ENCODE peak calls at places on chromosome 3, in seven cellular contexts. R, F, N, D, V, T and Z are unnamed samples.
A peak's percentile ranks its signal among the peaks of the same experiment; 100 is the strongest.

GRCh38 chr3:126137490-126138130 is 42.8 kb downstream of the ALDH1L1 start:
- DNase-seq in R (no peak), F (no peak), N (no peak), D (no peak), V (no peak), T (no peak), Z (no peak)

GRCh38 chr3:16739416-16740091 is 134.3 kb upstream of the DAZL start:
- DNase-seq in R (no peak), F (no peak), N (no peak), D (no peak), V (no peak), T (peak; percentile 66), Z (peak; percentile 61)

GRCh38 chr3:151460774-151461450 is at the start of gene IGSF10:
- DNase-seq in R (no peak), F (no peak), N (peak; percentile 14), D (no peak), V (no peak), T (no peak), Z (no peak)

GRCh38 chr3:129441782-129442181 is 1.8 kb downstream of the IFT122 start:
- DNase-seq in R (no peak), F (no peak), N (peak; percentile 44), D (no peak), V (no peak), T (peak; percentile 60), Z (peak; percentile 30)

GRCh38 chr3:66093981-66094380 is 55.3 kb upstream of the MAGI1 start:
- DNase-seq in R (no peak), F (no peak), N (no peak), D (no peak), V (no peak), T (no peak), Z (no peak)

GRCh38 chr3:152444029-152444641 is 175.4 kb downstream of the MBNL1 start:
- DNase-seq in R (no peak), F (peak; percentile 6), N (no peak), D (no peak), V (no peak), T (peak; percentile 86), Z (peak; percentile 49)

GRCh38 chr3:17399586-17399985 is 342.8 kb downstream of the TBC1D5 start:
- DNase-seq in R (no peak), F (no peak), N (no peak), D (no peak), V (no peak), T (no peak), Z (no peak)

GRCh38 chr3:38040400-38040799 is 1.4 kb downstream of the DLEC1 start:
- DNase-seq in R (no peak), F (no peak), N (no peak), D (no peak), V (no peak), T (no peak), Z (no peak)

GRCh38 chr3:104291878-104292277 is 1074.8 kb upstream of the ALCAM start:
- DNase-seq in R (no peak), F (no peak), N (no peak), D (no peak), V (no peak), T (peak; percentile 5), Z (no peak)

GRCh38 chr3:191340976-191341375 is 10.7 kb upstream of the UTS2B start:
- DNase-seq in R (no peak), F (no peak), N (no peak), D (no peak), V (no peak), T (no peak), Z (no peak)

GRCh38 chr3:66692751-66693140 is 191.9 kb upstream of the LRIG1 start:
- DNase-seq in R (no peak), F (no peak), N (no peak), D (no peak), V (no peak), T (no peak), Z (no peak)

GRCh38 chr3:188544012-188544411 is 390.1 kb downstream of the LPP start:
- DNase-seq in R (no peak), F (no peak), N (no peak), D (no peak), V (no peak), T (no peak), Z (no peak)

GRCh38 chr3:41304603-41305002 is 105.3 kb downstream of the CTNNB1 start:
- DNase-seq in R (no peak), F (no peak), N (peak; percentile 30), D (no peak), V (no peak), T (peak; percentile 44), Z (no peak)

GRCh38 chr3:32569540-32570425 is 875 bp downstream of the DYNC1LI1 start:
- DNase-seq in R (peak; percentile 53), F (no peak), N (peak; percentile 43), D (peak; percentile 33), V (peak; percentile 48), T (peak; percentile 44), Z (peak; percentile 41)

GRCh38 chr3:5168110-5168509 is 19.4 kb upstream of the EDEM1 start:
- DNase-seq in R (no peak), F (no peak), N (no peak), D (no peak), V (no peak), T (no peak), Z (no peak)

GRCh38 chr3:186815490-186815889 is 9.2 kb upstream of the RFC4 start:
- DNase-seq in R (no peak), F (no peak), N (no peak), D (no peak), V (no peak), T (peak; percentile 81), Z (peak; percentile 34)

GRCh38 chr3:154244644-154245043 is 79.6 kb downstream of the DHX36 start:
- DNase-seq in R (no peak), F (no peak), N (peak; percentile 12), D (no peak), V (no peak), T (peak; percentile 78), Z (no peak)

GRCh38 chr3:114392831-114393230 is 99.0 kb downstream of the TIGIT start:
- DNase-seq in R (no peak), F (no peak), N (no peak), D (no peak), V (no peak), T (no peak), Z (no peak)

GRCh38 chr3:112746675-112747276 is 99.9 kb downstream of the CD200R1L start:
- DNase-seq in R (no peak), F (no peak), N (no peak), D (no peak), V (no peak), T (peak; percentile 81), Z (no peak)

DNA sequence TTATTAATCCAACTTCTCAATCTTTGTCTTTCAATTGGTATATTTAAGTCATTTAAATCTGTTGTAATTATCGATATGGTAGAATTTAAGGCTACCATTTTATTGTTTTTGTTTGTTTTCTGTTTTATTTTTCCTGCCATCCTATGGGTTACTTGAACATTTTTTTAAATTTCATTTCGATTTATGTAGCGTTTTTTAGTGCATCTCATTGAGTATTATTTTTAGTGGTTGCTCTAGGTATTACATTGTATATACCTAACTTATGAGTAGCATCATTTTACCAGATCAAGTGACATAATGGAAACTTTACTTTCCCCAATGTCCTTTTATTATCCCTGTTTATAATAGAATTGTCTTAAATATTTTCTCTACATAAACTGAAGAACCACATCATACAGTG is 247.5 kb upstream of the MRPL3 start:
- DNase-seq in R (no peak), F (no peak), N (no peak), D (no peak), V (no peak), T (no peak), Z (no peak)
- TF ChIP-seq CTCF in R (no peak), F (no peak), N (no peak), D (no peak), V (no peak), T (no peak), Z (peak; percentile 29)

GRCh38 chr3:89504432-89504831 is 397.0 kb downstream of the EPHA3 start:
- DNase-seq in R (no peak), F (no peak), N (no peak), D (no peak), V (no peak), T (no peak), Z (no peak)
- TF ChIP-seq CTCF in R (no peak), F (no peak), N (no peak), D (no peak), V (no peak), T (no peak), Z (no peak)

GRCh38 chr3:164380156-164380555 is 698.1 kb downstream of the SI start:
- DNase-seq in R (no peak), F (no peak), N (no peak), D (no peak), V (no peak), T (no peak), Z (no peak)

GRCh38 chr3:164377466-164377865 is 700.8 kb downstream of the SI start:
- DNase-seq in R (no peak), F (no peak), N (no peak), D (no peak), V (no peak), T (no peak), Z (no peak)

GRCh38 chr3:164375538-164375937 is 702.8 kb downstream of the SI start:
- DNase-seq in R (no peak), F (no peak), N (no peak), D (no peak), V (no peak), T (no peak), Z (no peak)

GRCh38 chr3:164370970-164371369 is 707.3 kb downstream of the SI start:
- DNase-seq in R (no peak), F (no peak), N (no peak), D (no peak), V (no peak), T (no peak), Z (no peak)

GRCh38 chr3:164375995-164376394 is 702.3 kb downstream of the SI start:
- DNase-seq in R (no peak), F (no peak), N (no peak), D (no peak), V (no peak), T (no peak), Z (no peak)
- TF ChIP-seq CTCF in R (no peak), F (no peak), N (no peak), D (no peak), V (no peak), T (no peak), Z (no peak)

GRCh38 chr3:10280177-10280529 is 12.6 kb downstream of the GHRL start:
- DNase-seq in R (no peak), F (no peak), N (no peak), D (no peak), V (peak; percentile 21), T (no peak), Z (no peak)
- TF ChIP-seq CTCF in R (no peak), F (no peak), N (no peak), D (no peak), V (no peak), T (no peak), Z (peak; percentile 51)

GRCh38 chr3:107309312-107309711 is 67.9 kb upstream of the CCDC54 start:
- DNase-seq in R (no peak), F (no peak), N (no peak), D (no peak), V (no peak), T (no peak), Z (no peak)

GRCh38 chr3:107307205-107307604 is 70.0 kb upstream of the CCDC54 start:
- DNase-seq in R (no peak), F (no peak), N (no peak), D (no peak), V (no peak), T (no peak), Z (no peak)

GRCh38 chr3:107308716-107309115 is 68.5 kb upstream of the CCDC54 start:
- DNase-seq in R (no peak), F (no peak), N (no peak), D (no peak), V (no peak), T (no peak), Z (no peak)
- TF ChIP-seq CTCF in R (no peak), F (no peak), N (no peak), D (no peak), V (no peak), T (no peak), Z (no peak)

GRCh38 chr3:184539801-184540440 is 21.7 kb upstream of the EPHB3 start:
- DNase-seq in R (no peak), F (no peak), N (peak; percentile 2), D (no peak), V (no peak), T (no peak), Z (no peak)
- TF ChIP-seq CTCF in R (no peak), F (no peak), N (no peak), D (no peak), V (no peak), T (no peak), Z (no peak)